ENCODE peak calls at places on chromosomes 13 and 19, in five cellular contexts. J is trophoblast cell, L is IMR-90, M is H1, V is mesenchymal stem cell. R is an unnamed sample.

GRCh38 chr19:3015126-3016057 is 13.7 kb downstream of the TLE2 start:
- DNase-seq in V (no peak), L (no peak), M (no peak), J (no peak), R (no peak)

GRCh38 chr19:45814851-45815481 is at the start of gene RSPH6A:
- DNase-seq in M (no peak), J (no peak), V (no peak), L (no peak), R (no peak)

GRCh38 chr19:7888145-7888825 is at the start of gene LRRC8E:
- DNase-seq in M (no peak), J (peak), L (peak), V (peak), R (peak)

GRCh38 chr19:58001895-58002369 is 688 bp downstream of the ZNF606 start:
- DNase-seq in J (peak), L (peak), M (no peak), V (peak), R (no peak)

GRCh38 chr19:47885067-47885463 is 1.1 kb downstream of the SULT2A1 start:
- DNase-seq in M (no peak), J (no peak), L (no peak), V (no peak), R (no peak)

GRCh38 chr13:95301947-95302386 is 716 bp upstream of the ABCC4 start:
- DNase-seq in M (no peak), V (peak), J (no peak), L (no peak), R (peak)

GRCh38 chr13:72648513-72649065 is 78.8 kb downstream of the MZT1 start:
- DNase-seq in J (no peak), L (no peak), M (no peak), V (peak), R (no peak)

GRCh38 chr13:40553356-40553755 is 113.1 kb downstream of the FOXO1 start:
- DNase-seq in V (no peak), J (no peak), M (no peak), L (no peak), R (no peak)

GRCh38 chr13:32136716-32137115 is 105.1 kb downstream of the FRY start:
- DNase-seq in J (no peak), V (no peak), L (no peak), M (no peak), R (no peak)

GRCh38 chr19:54287456-54287855 is 6.5 kb upstream of the LILRB2 start:
- DNase-seq in M (no peak), V (no peak), J (no peak), L (peak), R (no peak)

GRCh38 chr13:101190337-101190736 is 226.0 kb downstream of the NALCN start:
- DNase-seq in V (no peak), M (no peak), L (no peak), J (no peak), R (no peak)

GRCh38 chr13:51806571-51806970 is 2.6 kb upstream of the DHRS12 start:
- DNase-seq in M (no peak), J (no peak), V (peak), L (peak), R (no peak)

GRCh38 chr19:2616741-2617392 is 85.6 kb downstream of the GNG7 start:
- DNase-seq in M (no peak), L (no peak), V (no peak), J (no peak), R (no peak)

GRCh38 chr19:6979341-6979740 is 41.9 kb downstream of the MBD3L2B start:
- DNase-seq in V (no peak), M (no peak), L (no peak), J (no peak), R (no peak)

GRCh38 chr13:50244913-50245574 is 229.8 kb downstream of the KCNRG start:
- DNase-seq in L (peak), J (no peak), V (peak), M (no peak), R (no peak)

GRCh38 chr13:43516401-43516826 is 270.4 kb downstream of the ENOX1 start:
- DNase-seq in V (peak), M (no peak), J (no peak), L (peak), R (no peak)

GRCh38 chr19:19336597-19336996 is 16.0 kb downstream of the MAU2 start:
- DNase-seq in V (no peak), J (no peak), M (no peak), L (no peak), R (no peak)

GRCh38 chr19:6528544-6529121 is 2.2 kb upstream of the TNFSF9 start:
- DNase-seq in M (no peak), V (no peak), L (no peak), J (peak), R (no peak)

GRCh38 chr13:85334187-85334586 is 465.0 kb downstream of the SLITRK6 start:
- DNase-seq in J (no peak), L (no peak), V (no peak), M (no peak), R (no peak)

GRCh38 chr13:112641456-112641855 is 48.4 kb upstream of the ATP11A start:
- DNase-seq in M (no peak), L (no peak), V (no peak), J (no peak), R (no peak)

GRCh38 chr19:48836089-48837017 is at the start of gene HSD17B14:
- DNase-seq in V (peak), M (peak), L (no peak), J (peak), R (peak)

GRCh38 chr13:112768795-112769411 is 79.1 kb downstream of the ATP11A start:
- DNase-seq in J (no peak), M (no peak), V (no peak), L (no peak), R (no peak)

GRCh38 chr13:33953203-33953602 is 135.3 kb downstream of the RFC3 start:
- DNase-seq in M (no peak), L (peak), V (no peak), J (no peak), R (no peak)

GRCh38 chr13:89520468-89520867 is 1827.0 kb upstream of the MIR17HG start:
- DNase-seq in V (no peak), J (no peak), L (no peak), M (no peak), R (no peak)

GRCh38 chr19:30799854-30800755 is 427.9 kb downstream of the ZNF536 start:
- DNase-seq in M (peak), L (no peak), V (peak), J (peak), R (peak)

GRCh38 chr13:94481966-94482365 is 2.5 kb upstream of the DCT start:
- DNase-seq in V (peak), M (no peak), J (peak), L (peak), R (no peak)

GRCh38 chr19:40284251-40284500 is 969 bp downstream of the AKT2 start:
- DNase-seq in J (no peak), V (no peak), L (no peak), M (no peak), R (no peak)

GRCh38 chr19:40282920-40283319 is 2.2 kb downstream of the AKT2 start:
- DNase-seq in J (no peak), M (no peak), L (peak), V (no peak), R (no peak)

GRCh38 chr19:40282209-40282580 is 3.0 kb downstream of the AKT2 start:
- DNase-seq in M (no peak), V (no peak), J (no peak), L (no peak), R (no peak)

GRCh38 chr19:40284501-40285352 is at the start of gene AKT2:
- DNase-seq in J (no peak), V (peak), M (peak), L (peak), R (peak)

GRCh38 chr19:40283414-40284250 is 1.5 kb downstream of the AKT2 start:
- DNase-seq in J (no peak), L (peak), M (no peak), V (peak), R (no peak)
- H3K14ac ChIP-seq in J (no peak), L (peak), M (no peak), V (peak), R (no peak)

GRCh38 chr13:110653851-110654250 is 38.5 kb downstream of the NAXD start:
- DNase-seq in J (no peak), L (no peak), M (no peak), V (no peak), R (no peak)
- H3K4me3 ChIP-seq in J (no peak), L (no peak), M (no peak), V (no peak), R (no peak)

GRCh38 chr19:55648657-55649578 is 906 bp downstream of the CCDC106 start:
- DNase-seq in L (no peak), J (no peak), M (no peak), V (no peak), R (no peak)
- H3K14ac ChIP-seq in L (peak), J (peak), M (no peak), V (peak), R (peak)

GRCh38 chr19:33799507-33799906 is 2.8 kb downstream of the KCTD15 start:
- DNase-seq in J (no peak), M (no peak), L (no peak), V (no peak), R (no peak)
- H3K4me3 ChIP-seq in J (no peak), M (peak), L (no peak), V (no peak), R (no peak)

GRCh38 chr13:114121496-114122466 is 10.6 kb downstream of the RASA3 start:
- DNase-seq in J (no peak), V (peak), M (no peak), L (no peak), R (no peak)
- H3K14ac ChIP-seq in J (no peak), V (peak), M (no peak), L (peak), R (no peak)

DNA sequence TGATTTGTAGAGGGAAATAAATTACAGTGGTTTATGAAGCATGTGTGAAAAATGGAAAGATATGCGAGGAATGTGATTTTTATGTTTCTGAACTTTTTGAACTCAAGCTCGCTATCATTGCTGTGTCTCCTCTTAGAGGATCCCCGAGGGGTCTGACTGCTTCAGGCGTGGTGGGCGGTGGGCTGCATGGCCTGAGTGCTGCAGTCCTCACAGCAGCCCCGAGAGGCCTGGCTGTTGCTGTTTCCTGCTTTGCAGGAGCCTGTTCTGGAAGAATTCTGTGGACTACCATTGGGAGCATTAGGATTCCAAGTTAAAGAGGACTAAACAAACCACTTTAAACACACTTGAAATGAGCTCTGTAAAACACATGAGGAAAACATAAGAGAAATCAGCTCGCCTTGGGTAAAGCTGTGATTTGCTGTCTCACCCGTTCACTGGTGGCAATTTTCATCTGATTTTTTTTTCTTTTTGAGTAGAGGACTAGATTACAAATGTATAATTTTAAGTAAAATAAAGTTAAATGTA is 95.9 kb downstream of the ARHGEF7 start:
- DNase-seq in J (peak), V (peak), L (no peak), M (no peak), R (no peak)
- H3K4me3 ChIP-seq in J (no peak), V (peak), L (peak), M (no peak), R (no peak)

GRCh38 chr19:40716031-40716654 is 543 bp downstream of the COQ8B start:
- DNase-seq in L (peak), V (no peak), J (peak), M (no peak), R (no peak)

GRCh38 chr19:40714519-40715299 is 2.0 kb downstream of the COQ8B start:
- DNase-seq in V (peak), L (peak), M (peak), J (peak), R (peak)

GRCh38 chr19:40717880-40718773 is 1.2 kb downstream of the ITPKC start:
- DNase-seq in V (peak), M (no peak), J (peak), L (peak), R (no peak)

GRCh38 chr19:40717325-40717879 is 490 bp downstream of the ITPKC start:
- DNase-seq in M (no peak), J (no peak), L (no peak), V (no peak), R (no peak)

DNA sequence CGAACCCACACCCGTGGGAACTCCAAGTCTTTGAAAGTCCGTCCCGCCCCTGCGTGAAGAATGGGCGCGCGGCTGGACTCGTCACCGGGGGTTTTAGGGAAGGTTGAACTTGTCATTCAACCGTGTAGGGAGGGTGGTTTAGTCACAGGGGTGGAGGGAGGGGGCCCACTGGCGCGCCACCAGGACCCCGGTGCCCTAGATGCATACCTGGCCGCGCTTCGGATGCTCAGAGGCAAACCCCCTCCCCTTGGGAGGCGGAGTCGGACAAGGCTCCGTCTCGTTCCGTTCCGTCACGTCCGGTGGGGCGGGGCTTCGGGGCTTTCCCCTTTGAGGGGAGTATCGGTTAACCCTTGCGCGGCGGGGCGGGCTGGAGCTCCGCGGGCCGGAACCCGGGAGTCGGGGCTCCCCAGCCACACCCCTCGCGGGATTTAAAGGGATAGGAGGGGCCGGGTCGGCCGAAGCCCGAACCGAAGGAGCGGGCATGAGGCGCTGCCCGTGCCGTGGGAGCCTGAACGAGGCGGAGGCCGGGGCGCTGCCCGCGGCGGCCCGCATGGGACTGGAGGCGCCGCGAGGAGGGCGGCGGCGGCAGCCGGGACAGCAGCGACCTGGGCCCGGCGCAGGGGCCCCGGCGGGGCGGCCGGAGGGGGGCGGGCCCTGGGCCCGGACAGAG is at the start of the genes COQ8B and ITPKC:
- DNase-seq in L (peak), V (peak), M (peak), J (peak), R (peak)
- H3K14ac ChIP-seq in L (peak), V (peak), M (no peak), J (peak), R (no peak)

DNA sequence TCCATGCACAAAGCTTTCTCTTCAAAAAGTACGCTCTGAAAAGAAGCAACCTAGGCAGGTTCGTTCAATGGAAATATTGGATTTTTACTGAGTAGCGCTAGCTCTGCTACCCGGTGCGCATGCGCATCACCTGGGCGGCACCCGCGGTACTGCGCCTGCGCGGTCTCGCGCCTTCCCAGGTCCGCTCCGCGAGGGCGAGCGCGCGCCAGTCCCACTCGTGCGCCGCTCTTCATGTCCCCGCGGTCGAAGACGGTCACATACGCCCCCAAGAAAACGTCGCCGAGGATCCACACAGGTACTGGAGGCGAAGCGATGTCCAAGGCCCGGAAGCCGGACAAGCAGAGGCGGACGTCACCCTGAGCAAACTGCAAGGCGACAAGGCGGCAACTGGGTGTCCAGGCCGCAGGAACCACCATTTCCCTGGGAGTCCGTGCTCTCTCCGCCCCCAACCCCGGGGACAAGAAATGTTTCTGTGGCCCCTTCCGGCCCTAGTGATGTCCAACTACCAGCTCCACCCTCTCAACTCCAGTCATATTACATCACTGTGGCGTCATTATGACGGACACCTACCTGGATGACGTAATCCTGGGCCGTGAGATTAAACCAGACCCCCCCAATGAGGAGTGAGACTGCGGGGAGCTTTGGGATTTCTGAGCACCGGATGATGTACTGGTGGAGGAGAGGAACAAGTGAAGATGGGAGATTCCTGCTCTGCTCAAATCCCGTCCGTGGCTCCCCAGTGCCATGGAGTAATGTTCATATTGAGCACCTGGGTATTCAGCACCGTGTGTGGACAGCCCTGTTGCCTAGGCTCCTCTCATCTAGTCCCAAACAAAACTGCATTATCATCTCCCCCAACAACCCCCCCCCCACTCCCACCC is 4.8 kb upstream of the KCNC3 start:
- DNase-seq in V (peak), J (peak), L (no peak), M (no peak), R (no peak)
- H3K4me3 ChIP-seq in V (peak), J (peak), L (peak), M (peak), R (no peak)

DNA sequence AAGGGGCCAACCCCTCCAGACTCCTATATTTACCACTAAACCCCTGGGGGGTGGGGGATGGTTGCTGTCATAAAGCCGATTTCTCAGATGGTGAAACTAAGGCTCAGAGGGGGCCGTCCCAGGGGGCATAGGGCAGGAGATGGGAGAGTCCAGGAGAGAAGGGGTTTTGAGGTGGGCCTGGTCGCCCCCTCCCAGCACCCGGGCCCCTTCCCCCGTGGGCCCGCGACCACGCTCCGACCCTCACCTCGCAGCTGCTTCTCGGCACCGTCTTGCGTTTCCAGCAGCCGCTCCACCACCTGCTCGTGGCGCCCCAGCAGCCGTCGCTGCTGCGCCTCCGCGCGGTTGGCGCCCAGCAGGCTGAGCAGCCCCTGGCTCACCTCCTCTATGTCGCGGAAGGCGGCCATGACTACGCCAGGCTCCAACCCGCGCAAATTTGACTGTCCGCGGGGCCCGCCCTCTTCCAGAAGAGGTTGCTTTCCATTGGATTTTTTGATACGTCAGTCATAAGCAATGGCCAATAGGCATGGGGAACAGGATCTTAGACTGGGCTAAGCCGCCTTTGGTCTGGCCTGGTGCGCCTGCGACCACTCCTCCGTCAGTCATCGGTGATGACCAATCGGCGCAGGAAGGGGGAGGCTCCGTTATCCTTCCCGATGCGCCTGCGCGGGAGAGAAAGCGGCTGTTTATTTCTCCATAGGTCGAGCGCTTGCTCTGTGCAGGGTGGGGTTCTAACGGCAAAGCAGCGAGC is at the start of gene SPC24:
- DNase-seq in L (peak), M (peak), V (peak), J (peak), R (peak)
- H3K14ac ChIP-seq in L (peak), M (no peak), V (peak), J (peak), R (peak)

DNA sequence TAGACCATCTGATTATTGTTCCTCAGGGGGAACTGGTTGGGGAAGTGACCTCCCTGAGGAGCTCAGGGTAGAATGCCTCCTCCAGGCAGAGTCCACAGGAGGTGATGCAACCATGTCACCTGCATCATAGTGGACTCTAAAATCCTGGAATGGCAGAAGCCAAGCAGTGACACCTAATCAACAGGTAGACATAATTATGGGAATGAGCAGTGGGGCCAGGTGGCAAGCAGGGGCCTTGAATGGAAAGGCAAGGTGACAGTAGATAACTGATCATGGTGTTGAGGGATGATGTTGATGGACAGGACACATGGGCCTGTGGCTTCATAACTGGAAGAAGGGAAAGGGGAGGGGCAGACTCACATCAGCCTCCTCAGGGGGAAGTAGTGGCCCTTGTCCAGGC is 27.3 kb upstream of the IRS2 start:
- DNase-seq in M (no peak), L (no peak), V (no peak), J (peak), R (no peak)
- H3K4me3 ChIP-seq in M (no peak), L (no peak), V (no peak), J (no peak), R (no peak)